ENCODE peak calls at places on chromosomes 12 and 14, in eight cellular contexts. G, K, F, Z, N, H, W and J are unnamed samples. For H3K4me1, the result is how much of the 10 kb centered on the place peaks cover.

GRCh38 chr12:54357802-54358619 is 6.3 kb downstream of the GPR84 start:
- DNase-seq in W (no peak), F (no peak), N (no peak), H (no peak), Z (no peak), G (no peak), K (no peak), J (no peak)

GRCh38 chr14:70709726-70710382 is 68.1 kb downstream of the TTC9 start:
- DNase-seq in N (no peak), G (no peak), F (no peak), W (no peak), H (no peak), K (no peak), Z (no peak), J (no peak)

GRCh38 chr12:107372229-107372658 is 278.9 kb upstream of the CRY1 start:
- DNase-seq in G (no peak), F (no peak), K (no peak), H (no peak), W (no peak), Z (no peak), N (no peak), J (no peak)

GRCh38 chr14:59849371-59850130 is 21.0 kb downstream of the RTN1 start:
- DNase-seq in F (no peak), Z (no peak), G (no peak), N (no peak), W (no peak), H (no peak), K (no peak), J (no peak)

GRCh38 chr12:52506858-52507715 is 13.1 kb downstream of the KRT5 start:
- DNase-seq in F (no peak), W (no peak), H (no peak), K (no peak), G (no peak), Z (peak), N (no peak), J (no peak)

GRCh38 chr12:24246921-24247320 is 297.5 kb upstream of the SOX5 start:
- DNase-seq in N (no peak), G (no peak), H (no peak), Z (no peak), F (no peak), K (no peak), W (no peak), J (no peak)

GRCh38 chr14:51145246-51145645 is 50.3 kb upstream of the TRIM9 start:
- DNase-seq in N (no peak), K (no peak), Z (no peak), W (no peak), F (no peak), H (no peak), G (no peak), J (no peak)

GRCh38 chr12:7959278-7960063 is 23.5 kb upstream of the SLC2A3 start:
- DNase-seq in K (no peak), Z (peak), H (no peak), N (no peak), W (no peak), F (no peak), G (no peak), J (no peak)

GRCh38 chr12:109451400-109451799 is 25.7 kb downstream of the KCTD10 start:
- DNase-seq in K (no peak), F (no peak), G (no peak), N (no peak), W (no peak), H (no peak), Z (no peak), J (no peak)

GRCh38 chr12:49538740-49539403 is at the start of gene KCNH3:
- DNase-seq in H (peak), K (peak), G (peak), W (peak), Z (peak), N (peak), F (peak), J (peak)

GRCh38 chr14:60648934-60649814 is at the start of gene SIX1:
- DNase-seq in W (peak), F (peak), Z (peak), N (peak), H (peak), K (peak), G (peak), J (no peak)

GRCh38 chr12:54055522-54055921 is 1.9 kb downstream of the HOXC4 start:
- DNase-seq in F (no peak), G (no peak), H (no peak), Z (no peak), W (no peak), N (no peak), K (no peak), J (no peak)

GRCh38 chr14:23512156-23512555 is 39.4 kb downstream of the ZFHX2 start:
- DNase-seq in Z (no peak), W (no peak), H (no peak), N (no peak), K (no peak), F (no peak), G (no peak), J (no peak)

GRCh38 chr12:124680863-124681778 is 113.7 kb upstream of the NCOR2 start:
- DNase-seq in F (peak), K (peak), N (peak), G (no peak), H (peak), W (peak), Z (peak), J (no peak)

GRCh38 chr12:58583956-58584355 is 336.3 kb downstream of the LRIG3 start:
- DNase-seq in Z (no peak), N (no peak), K (no peak), H (no peak), G (no peak), F (no peak), W (no peak), J (no peak)

GRCh38 chr14:105532735-105533141 is 6.4 kb downstream of the TMEM121 start:
- DNase-seq in F (no peak), Z (peak), N (no peak), G (peak), W (no peak), H (no peak), K (no peak), J (no peak)

GRCh38 chr12:90333939-90334338 is 621.0 kb downstream of the CCER1 start:
- DNase-seq in Z (no peak), G (no peak), N (no peak), K (no peak), H (no peak), F (no peak), W (no peak), J (no peak)

GRCh38 chr12:27463826-27464554 is 17.5 kb downstream of the SMCO2 start:
- DNase-seq in G (no peak), Z (no peak), W (peak), F (peak), N (peak), K (no peak), H (no peak), J (peak)

GRCh38 chr14:88210426-88210825 is 112.6 kb downstream of the KCNK10 start:
- DNase-seq in K (no peak), H (no peak), N (no peak), G (no peak), F (no peak), W (peak), Z (no peak), J (no peak)

GRCh38 chr14:59116984-59117415 is 71.5 kb upstream of the DAAM1 start:
- DNase-seq in K (no peak), F (no peak), G (no peak), Z (peak), H (no peak), W (no peak), N (no peak), J (no peak)

GRCh38 chr14:55780156-55780946 is 200.3 kb downstream of the KTN1 start:
- DNase-seq in W (no peak), N (no peak), F (peak), Z (peak), K (peak), G (no peak), H (peak), J (peak)

GRCh38 chr12:130958557-130959140 is 4.9 kb downstream of the ADGRD1 start:
- DNase-seq in F (no peak), Z (no peak), N (no peak), W (no peak), H (no peak), G (no peak), K (no peak), J (no peak)

GRCh38 chr14:68516235-68516634 is 276.6 kb downstream of the ZFP36L1 start:
- DNase-seq in G (no peak), N (no peak), W (no peak), H (no peak), K (no peak), Z (no peak), F (no peak), J (no peak)

GRCh38 chr12:42684171-42685071 is 94.9 kb upstream of the PRICKLE1 start:
- DNase-seq in H (no peak), W (no peak), K (no peak), N (no peak), Z (no peak), G (no peak), F (no peak), J (no peak)

GRCh38 chr12:75783093-75783877 is 248.3 kb downstream of the PHLDA1 start:
- DNase-seq in W (no peak), F (no peak), G (no peak), Z (no peak), N (no peak), H (no peak), K (no peak), J (no peak)

GRCh38 chr12:65170245-65170881 is 980 bp downstream of the LEMD3 start:
- DNase-seq in W (peak), F (peak), Z (peak), G (peak), K (no peak), H (peak), N (peak), J (peak)

GRCh38 chr14:73236157-73236556 is 1.1 kb upstream of the PAPLN start:
- DNase-seq in N (no peak), Z (no peak), G (no peak), K (peak), W (no peak), F (no peak), H (peak), J (no peak)

GRCh38 chr14:41548666-41549065 is 58.0 kb upstream of the LRFN5 start:
- DNase-seq in N (no peak), G (no peak), K (no peak), W (no peak), H (no peak), F (no peak), Z (no peak), J (no peak)

GRCh38 chr14:74062809-74063150 is 21.5 kb downstream of the ALDH6A1 start:
- DNase-seq in K (no peak), H (no peak), W (no peak), G (no peak), Z (no peak), F (no peak), N (no peak), J (no peak)

GRCh38 chr12:51972849-51973273 is 21.4 kb downstream of the ACVR1B start:
- DNase-seq in Z (peak), F (peak), N (peak), K (no peak), G (peak), H (peak), W (no peak), J (peak)

GRCh38 chr12:54689984-54690383 is 41.8 kb upstream of the DCD start:
- DNase-seq in G (no peak), N (no peak), W (no peak), Z (peak), F (no peak), K (no peak), H (no peak), J (no peak)

GRCh38 chr12:127272864-127273263 is 994.1 kb upstream of the TMEM132C start:
- DNase-seq in G (no peak), W (no peak), H (no peak), K (no peak), Z (no peak), F (no peak), N (no peak), J (no peak)

GRCh38 chr12:47819902-47820630 is at the start of gene HDAC7:
- DNase-seq in K (peak), G (peak), Z (peak), N (peak), F (peak), W (peak), H (peak), J (peak)
- H3K4me1 ChIP-seq in K (half or more), G (half or more), Z (half or more), N (under half), F (half or more), W (under half), H (half or more), J (half or more)

GRCh38 chr12:39587247-39587646 is 32.4 kb downstream of the ABCD2 start:
- DNase-seq in W (no peak), F (no peak), N (no peak), H (no peak), K (no peak), G (no peak), Z (no peak), J (no peak)
- TF ChIP-seq CTCF in W (no peak), F (peak), N (no peak), H (no peak), K (no peak), G (no peak), Z (peak), J (peak)

GRCh38 chr12:94694732-94695131 is 44.4 kb upstream of the TMCC3 start:
- DNase-seq in Z (no peak), F (no peak), H (no peak), N (no peak), G (no peak), K (no peak), W (no peak), J (no peak)

GRCh38 chr12:94689646-94690036 is 39.3 kb upstream of the TMCC3 start:
- DNase-seq in H (no peak), N (peak), G (no peak), K (no peak), Z (no peak), F (no peak), W (no peak), J (no peak)

GRCh38 chr12:94686834-94687628 is 36.7 kb upstream of the TMCC3 start:
- DNase-seq in Z (no peak), F (no peak), W (no peak), N (no peak), K (no peak), H (no peak), G (no peak), J (no peak)

GRCh38 chr12:94689002-94689645 is 38.8 kb upstream of the TMCC3 start:
- DNase-seq in N (no peak), G (no peak), K (no peak), Z (peak), F (no peak), H (no peak), W (no peak), J (no peak)

DNA sequence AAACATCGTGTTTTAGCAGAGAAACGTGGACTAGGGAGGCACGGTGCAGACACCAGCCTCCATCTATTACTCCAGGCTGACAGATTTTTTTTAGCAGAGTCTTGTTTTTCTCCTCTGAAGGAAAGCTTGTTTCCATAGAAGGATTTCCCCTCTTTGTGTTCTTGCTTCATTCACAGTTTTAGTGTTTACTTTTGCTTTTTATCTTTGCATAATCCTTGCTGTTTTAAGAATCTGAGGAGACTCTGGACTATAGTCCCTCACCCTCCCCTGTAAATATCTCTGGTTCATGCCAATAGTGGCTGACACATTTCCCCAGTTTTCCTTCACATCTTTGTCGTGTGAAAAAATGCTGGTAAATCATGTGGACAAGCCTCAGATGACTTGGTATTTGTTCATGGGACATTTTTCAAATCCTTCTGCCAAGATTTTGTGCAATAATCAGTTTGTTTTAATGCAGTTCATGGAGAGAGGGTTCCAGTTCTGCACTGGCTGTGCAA is 39.9 kb upstream of the TMCC3 start:
- DNase-seq in G (no peak), W (no peak), K (no peak), H (no peak), F (no peak), N (no peak), Z (peak), J (no peak)
- H3K27ac ChIP-seq in G (no peak), W (peak), K (no peak), H (peak), F (no peak), N (peak), Z (peak), J (peak)

DNA sequence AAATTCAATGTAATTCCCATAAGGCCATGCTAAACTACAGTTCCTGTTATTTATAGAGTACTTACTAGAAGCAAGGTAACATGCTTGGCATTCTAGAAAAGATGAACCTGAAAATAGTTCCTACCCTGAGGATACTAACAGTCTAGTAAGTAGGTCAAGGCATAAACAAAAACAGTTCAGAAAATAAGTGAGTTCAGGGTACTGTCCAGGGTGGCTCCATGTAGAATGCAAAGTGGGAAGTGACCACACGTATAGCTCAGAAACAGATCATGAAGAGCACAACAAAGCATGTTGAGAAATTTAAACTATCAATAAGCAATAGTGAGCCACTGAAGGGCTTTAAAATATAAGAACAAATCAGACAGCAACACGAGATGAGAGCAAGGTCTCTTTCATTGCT is 2.3 kb downstream of the TMED10 start:
- DNase-seq in W (no peak), H (no peak), Z (no peak), N (no peak), F (no peak), G (no peak), K (no peak), J (no peak)
- H3K4me1 ChIP-seq in W (under half), H (under half), Z (under half), N (under half), F (under half), G (under half), K (half or more), J (under half)

GRCh38 chr12:106345739-106346138 is 11.8 kb upstream of the POLR3B start:
- DNase-seq in G (no peak), H (no peak), K (no peak), F (no peak), N (no peak), Z (peak), W (no peak), J (no peak)
- TF ChIP-seq CTCF in G (peak), H (peak), K (no peak), F (peak), N (no peak), Z (peak), W (no peak), J (peak)